ENCODE peak calls at places on chromosomes 16 and 17, in six cellular contexts. One of them, this sample, is unnamed.
A peak's percentile ranks its signal among the peaks of the same experiment; 100 is the strongest.

GRCh38 chr16:27221576-27222498 is 18.5 kb downstream of the KDM8 start:
- DNase-seq in HCT116: no peak
- DNase-seq in GM12878: no peak
- DNase-seq in HepG2: no peak
- DNase-seq in SK-N-SH: no peak
- DNase-seq in K562: no peak
- DNase-seq in this sample: no peak

GRCh38 chr17:45410144-45411091 is 22.3 kb downstream of the ARHGAP27 start:
- DNase-seq in SK-N-SH: peak; percentile 59
- DNase-seq in HepG2: no peak
- DNase-seq in K562: no peak
- DNase-seq in GM12878: no peak
- DNase-seq in HCT116: no peak
- DNase-seq in this sample: no peak

GRCh38 chr16:19879241-19879792 is 5.3 kb downstream of the GPRC5B start:
- DNase-seq in GM12878: no peak
- DNase-seq in K562: no peak
- DNase-seq in SK-N-SH: peak; percentile 42
- DNase-seq in HepG2: peak; percentile 28
- DNase-seq in HCT116: no peak
- DNase-seq in this sample: peak; percentile 52

GRCh38 chr17:9192010-9192409 is 170.7 kb downstream of the NTN1 start:
- DNase-seq in SK-N-SH: no peak
- DNase-seq in K562: no peak
- DNase-seq in HCT116: no peak
- DNase-seq in HepG2: no peak
- DNase-seq in GM12878: no peak
- DNase-seq in this sample: no peak

GRCh38 chr17:33200587-33200986 is 92.5 kb downstream of the ASIC2 start:
- DNase-seq in GM12878: no peak
- DNase-seq in SK-N-SH: peak; percentile 23
- DNase-seq in K562: peak; percentile 30
- DNase-seq in HCT116: no peak
- DNase-seq in HepG2: no peak
- DNase-seq in this sample: no peak

GRCh38 chr16:69089091-69089912 is 16.2 kb upstream of the HAS3 start:
- DNase-seq in HepG2: peak; percentile 72
- DNase-seq in GM12878: peak; percentile 21
- DNase-seq in SK-N-SH: peak; percentile 64
- DNase-seq in K562: peak; percentile 68
- DNase-seq in HCT116: no peak
- DNase-seq in this sample: no peak

GRCh38 chr17:14886200-14886739 is 378.9 kb downstream of the PMP22 start:
- DNase-seq in GM12878: no peak
- DNase-seq in HCT116: no peak
- DNase-seq in K562: no peak
- DNase-seq in HepG2: peak; percentile 9
- DNase-seq in SK-N-SH: no peak
- DNase-seq in this sample: peak; percentile 30

GRCh38 chr16:10866196-10866976 is 10.6 kb upstream of the CIITA start:
- DNase-seq in GM12878: no peak
- DNase-seq in HepG2: no peak
- DNase-seq in SK-N-SH: no peak
- DNase-seq in K562: no peak
- DNase-seq in HCT116: no peak
- DNase-seq in this sample: no peak

GRCh38 chr17:53470626-53471025 is 352.1 kb upstream of the KIF2B start:
- DNase-seq in K562: no peak
- DNase-seq in GM12878: no peak
- DNase-seq in SK-N-SH: no peak
- DNase-seq in HepG2: no peak
- DNase-seq in HCT116: no peak
- DNase-seq in this sample: no peak

GRCh38 chr17:46212634-46213435 is 19.6 kb upstream of the KANSL1 start:
- DNase-seq in HCT116: peak; percentile 48
- DNase-seq in SK-N-SH: peak; percentile 77
- DNase-seq in GM12878: no peak
- DNase-seq in HepG2: peak; percentile 76
- DNase-seq in K562: peak; percentile 66
- DNase-seq in this sample: peak; percentile 84

GRCh38 chr17:75645889-75646625 is 12.8 kb downstream of the SMIM5 start:
- DNase-seq in HepG2: peak; percentile 96
- DNase-seq in SK-N-SH: peak; percentile 34
- DNase-seq in GM12878: peak; percentile 42
- DNase-seq in HCT116: peak; percentile 64
- DNase-seq in K562: no peak
- DNase-seq in this sample: no peak

GRCh38 chr16:62408760-62409159 is 372.5 kb upstream of the CDH8 start:
- DNase-seq in HepG2: no peak
- DNase-seq in GM12878: no peak
- DNase-seq in HCT116: no peak
- DNase-seq in SK-N-SH: no peak
- DNase-seq in K562: no peak
- DNase-seq in this sample: no peak

GRCh38 chr16:16045311-16045710 is 95.9 kb downstream of the ABCC1 start:
- DNase-seq in HCT116: no peak
- DNase-seq in K562: no peak
- DNase-seq in HepG2: no peak
- DNase-seq in SK-N-SH: no peak
- DNase-seq in GM12878: no peak
- DNase-seq in this sample: no peak

GRCh38 chr17:7880076-7880868 is 8.3 kb upstream of the CHD3 start:
- DNase-seq in HepG2: no peak
- DNase-seq in K562: peak; percentile 25
- DNase-seq in GM12878: no peak
- DNase-seq in HCT116: no peak
- DNase-seq in SK-N-SH: no peak
- DNase-seq in this sample: no peak

GRCh38 chr17:42521036-42521435 is 15.0 kb upstream of the NAGLU start:
- DNase-seq in HCT116: no peak
- DNase-seq in K562: no peak
- DNase-seq in SK-N-SH: no peak
- DNase-seq in GM12878: no peak
- DNase-seq in HepG2: no peak
- DNase-seq in this sample: no peak

GRCh38 chr16:86252596-86252995 is 257.7 kb upstream of the FOXF1 start:
- DNase-seq in K562: peak; percentile 46
- DNase-seq in HCT116: peak; percentile 42
- DNase-seq in HepG2: no peak
- DNase-seq in GM12878: no peak
- DNase-seq in SK-N-SH: peak; percentile 31
- DNase-seq in this sample: no peak

GRCh38 chr17:3602499-3602898 is 6.7 kb downstream of the TRPV1 start:
- DNase-seq in SK-N-SH: peak; percentile 61
- DNase-seq in HCT116: peak; percentile 43
- DNase-seq in GM12878: no peak
- DNase-seq in HepG2: peak; percentile 44
- DNase-seq in K562: peak; percentile 65
- DNase-seq in this sample: peak; percentile 35

GRCh38 chr17:21061971-21062526 is 19.2 kb upstream of the USP22 start:
- DNase-seq in HCT116: no peak
- DNase-seq in GM12878: peak; percentile 55
- DNase-seq in HepG2: no peak
- DNase-seq in SK-N-SH: no peak
- DNase-seq in K562: no peak
- DNase-seq in this sample: no peak

GRCh38 chr16:56389554-56389953 is 35.8 kb downstream of the AMFR start:
- DNase-seq in HCT116: no peak
- DNase-seq in HepG2: no peak
- DNase-seq in GM12878: no peak
- DNase-seq in SK-N-SH: no peak
- DNase-seq in K562: no peak
- DNase-seq in this sample: no peak

GRCh38 chr17:47315451-47316266 is 8.1 kb upstream of the EFCAB13 start:
- DNase-seq in K562: peak; percentile 61
- DNase-seq in SK-N-SH: peak; percentile 80
- DNase-seq in HCT116: peak; percentile 74
- DNase-seq in GM12878: peak; percentile 48
- DNase-seq in HepG2: peak; percentile 71
- DNase-seq in this sample: peak; percentile 80

GRCh38 chr16:69112285-69113129 is 7.1 kb downstream of the HAS3 start:
- DNase-seq in SK-N-SH: peak; percentile 82
- DNase-seq in GM12878: no peak
- DNase-seq in HepG2: peak; percentile 62
- DNase-seq in HCT116: no peak
- DNase-seq in K562: peak; percentile 78
- DNase-seq in this sample: peak; percentile 77

GRCh38 chr17:73323622-73324455 is 12.0 kb upstream of the CDC42EP4 start:
- DNase-seq in HCT116: no peak
- DNase-seq in GM12878: no peak
- DNase-seq in K562: no peak
- DNase-seq in SK-N-SH: peak; percentile 41
- DNase-seq in HepG2: no peak
- DNase-seq in this sample: no peak

GRCh38 chr16:27514806-27515205 is 34.9 kb downstream of the GTF3C1 start:
- DNase-seq in HCT116: no peak
- DNase-seq in K562: no peak
- DNase-seq in GM12878: no peak
- DNase-seq in SK-N-SH: no peak
- DNase-seq in HepG2: no peak
- DNase-seq in this sample: no peak

GRCh38 chr17:4547118-4547906 is 7.9 kb downstream of the MYBBP1A start:
- DNase-seq in HCT116: no peak
- DNase-seq in HepG2: no peak
- DNase-seq in K562: no peak
- DNase-seq in SK-N-SH: no peak
- DNase-seq in GM12878: no peak
- DNase-seq in this sample: no peak

GRCh38 chr17:50043290-50044148 is 12.4 kb upstream of the ITGA3 start:
- DNase-seq in HepG2: no peak
- DNase-seq in GM12878: no peak
- DNase-seq in HCT116: no peak
- DNase-seq in SK-N-SH: no peak
- DNase-seq in K562: no peak
- DNase-seq in this sample: no peak

GRCh38 chr17:10613775-10614513 is 43.2 kb downstream of the MYH3 start:
- DNase-seq in HCT116: no peak
- DNase-seq in GM12878: no peak
- DNase-seq in SK-N-SH: no peak
- DNase-seq in K562: no peak
- DNase-seq in HepG2: no peak
- DNase-seq in this sample: no peak

DNA sequence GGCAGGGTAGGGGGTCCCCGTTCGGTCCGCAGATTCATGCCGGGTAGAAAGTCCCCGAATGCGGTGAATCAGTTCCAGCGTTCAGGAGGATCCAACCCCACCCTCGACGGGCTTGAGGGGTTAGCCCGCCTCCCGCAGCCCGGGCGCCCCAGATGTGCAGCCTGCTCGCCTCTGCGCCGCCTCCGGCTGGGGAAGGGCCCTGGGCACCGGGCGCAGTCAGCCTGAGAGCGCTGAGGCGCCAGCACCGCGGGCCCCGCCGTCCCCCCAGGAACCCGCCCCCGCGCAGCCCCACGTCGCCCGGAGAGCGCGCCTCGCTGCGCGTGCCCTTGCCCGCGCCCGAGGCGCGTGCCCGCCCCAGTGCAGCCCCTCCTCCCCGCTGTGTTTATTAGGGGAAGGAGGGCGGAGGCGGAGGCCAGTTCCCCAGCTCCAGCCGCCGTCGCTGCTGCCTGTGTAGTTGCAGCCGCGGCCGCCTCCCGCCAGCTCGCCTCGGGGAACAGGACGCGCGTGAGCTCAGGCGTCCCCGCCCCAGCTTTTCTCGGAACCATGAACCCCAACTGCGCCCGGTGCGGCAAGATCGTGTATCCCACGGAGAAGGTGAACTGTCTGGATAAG is at the start of gene LASP1:
- DNase-seq in SK-N-SH: peak; percentile 96
- DNase-seq in HCT116: no peak
- DNase-seq in K562: peak; percentile 81
- DNase-seq in HepG2: peak; percentile 77
- DNase-seq in GM12878: peak; percentile 55
- DNase-seq in this sample: peak; percentile 86
- TF ChIP-seq JUND in SK-N-SH: no peak
- TF ChIP-seq JUND in HCT116: no peak
- TF ChIP-seq JUND in K562: no peak
- TF ChIP-seq JUND in HepG2: peak; percentile 15
- TF ChIP-seq JUND in GM12878: no peak
- TF ChIP-seq JUND in this sample: no peak

GRCh38 chr17:64635647-64636305 is 26.3 kb downstream of the SMURF2 start:
- DNase-seq in HCT116: no peak
- DNase-seq in GM12878: peak; percentile 62
- DNase-seq in K562: no peak
- DNase-seq in SK-N-SH: no peak
- DNase-seq in HepG2: no peak
- DNase-seq in this sample: no peak
- TF ChIP-seq JUND in HCT116: no peak
- TF ChIP-seq JUND in GM12878: peak; percentile 80
- TF ChIP-seq JUND in K562: no peak
- TF ChIP-seq JUND in SK-N-SH: peak; percentile 87
- TF ChIP-seq JUND in HepG2: no peak
- TF ChIP-seq JUND in this sample: no peak

DNA sequence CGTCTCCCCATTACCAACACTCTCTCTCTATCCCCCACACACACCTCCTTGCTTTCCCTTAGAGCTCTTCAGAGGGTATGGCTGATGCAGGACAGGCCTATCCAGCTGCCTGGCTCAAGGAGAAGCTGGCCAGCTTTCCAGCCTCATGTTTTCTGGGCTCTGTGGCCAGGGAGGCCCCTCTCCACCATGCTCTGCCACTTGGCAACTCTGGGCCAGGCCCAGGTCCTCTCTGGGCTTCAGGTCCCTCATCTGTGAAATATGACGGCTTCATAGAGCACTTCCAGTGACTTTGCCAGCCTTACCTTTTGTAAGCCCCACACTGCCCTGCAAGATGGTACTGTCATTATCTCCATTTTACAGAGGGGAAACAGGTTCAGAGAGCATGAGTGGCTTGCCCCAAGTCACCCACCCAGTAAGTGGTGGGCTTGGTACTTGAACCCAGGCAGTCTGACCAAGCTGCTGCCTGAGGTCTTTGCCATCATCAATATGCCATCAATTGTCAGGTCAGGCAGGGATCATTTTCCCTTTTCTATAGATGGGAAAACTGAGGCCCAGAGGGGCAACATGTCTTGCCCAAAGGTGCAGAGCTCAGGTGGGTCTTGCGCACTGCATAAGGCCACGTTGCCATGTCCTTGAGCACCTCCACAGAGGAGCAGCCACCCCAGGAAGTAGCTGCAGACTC is 548 bp upstream of the ADGRG5 start:
- DNase-seq in GM12878: no peak
- DNase-seq in SK-N-SH: no peak
- DNase-seq in HCT116: no peak
- DNase-seq in HepG2: no peak
- DNase-seq in K562: no peak
- DNase-seq in this sample: no peak
- TF ChIP-seq JUND in GM12878: no peak
- TF ChIP-seq JUND in SK-N-SH: no peak
- TF ChIP-seq JUND in HCT116: no peak
- TF ChIP-seq JUND in HepG2: no peak
- TF ChIP-seq JUND in K562: no peak
- TF ChIP-seq JUND in this sample: no peak

DNA sequence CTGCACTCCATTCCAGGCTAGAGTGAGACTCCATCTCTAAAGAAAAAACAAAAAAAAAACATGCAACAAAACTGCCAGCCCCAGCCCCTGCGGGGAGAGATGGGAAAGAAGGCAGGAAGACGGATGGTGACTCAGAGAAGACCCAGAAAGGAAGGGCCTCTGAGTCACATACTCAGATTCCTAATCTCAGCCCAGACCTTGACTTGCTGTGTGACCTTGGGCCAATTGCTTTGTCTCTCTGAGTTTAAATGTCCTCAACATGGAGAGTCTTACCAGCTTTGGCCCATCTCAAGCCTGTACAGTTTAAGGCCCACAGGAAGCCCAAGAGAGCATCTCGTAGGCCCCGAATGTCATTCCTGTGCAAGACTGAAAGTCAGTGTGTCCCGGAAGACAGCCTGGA is 86.5 kb upstream of the LHX1 start:
- DNase-seq in GM12878: no peak
- DNase-seq in HCT116: peak; percentile 39
- DNase-seq in SK-N-SH: no peak
- DNase-seq in K562: no peak
- DNase-seq in HepG2: no peak
- DNase-seq in this sample: no peak
- TF ChIP-seq JUND in GM12878: no peak
- TF ChIP-seq JUND in HCT116: peak; percentile 70
- TF ChIP-seq JUND in SK-N-SH: peak; percentile 50
- TF ChIP-seq JUND in K562: peak; percentile 78
- TF ChIP-seq JUND in HepG2: no peak
- TF ChIP-seq JUND in this sample: no peak

This sample was measured in T47D.